ENCODE peak calls at places on chromosomes 6 and 20, in four cellular contexts. E, S, P and C are unnamed samples. For H3K4me1, the result is how much of the 10 kb centered on the place peaks cover.

GRCh38 chr6:20997143-20997792 is 463.0 kb downstream of the CDKAL1 start:
- DNase-seq in E (no peak), P (no peak), S (no peak), C (no peak)

GRCh38 chr6:168968228-168968627 is 285.4 kb downstream of the THBS2 start:
- DNase-seq in S (peak), P (peak), E (no peak), C (peak)

GRCh38 chr20:32896521-32897280 is 38.0 kb downstream of the EFCAB8 start:
- DNase-seq in S (no peak), P (no peak), E (no peak), C (no peak)

GRCh38 chr20:63947638-63948456 is 8.4 kb downstream of the UCKL1 start:
- DNase-seq in P (no peak), E (no peak), S (no peak), C (no peak)

GRCh38 chr6:16757332-16757731 is 3.9 kb downstream of the ATXN1 start:
- DNase-seq in P (no peak), S (no peak), E (no peak), C (peak)

GRCh38 chr6:111157412-111157811 is 70.1 kb downstream of the SLC16A10 start:
- DNase-seq in S (no peak), P (no peak), E (no peak), C (no peak)

GRCh38 chr20:22617160-22617559 is 32.8 kb upstream of the FOXA2 start:
- DNase-seq in P (no peak), E (peak), S (peak), C (no peak)

GRCh38 chr6:142888461-142888860 is 56.5 kb downstream of the HIVEP2 start:
- DNase-seq in S (no peak), P (no peak), E (no peak), C (no peak)

GRCh38 chr6:121823437-121823851 is 388.0 kb downstream of the GJA1 start:
- DNase-seq in P (no peak), S (no peak), E (no peak), C (peak)

GRCh38 chr6:157981132-157981394 is 600 bp upstream of the SYNJ2 start:
- DNase-seq in E (no peak), S (peak), P (peak), C (no peak)

GRCh38 chr6:35230498-35230897 is 16.7 kb downstream of the SCUBE3 start:
- DNase-seq in E (no peak), S (no peak), P (no peak), C (no peak)

GRCh38 chr6:158536084-158536890 is 23.6 kb upstream of the TMEM181 start:
- DNase-seq in P (peak), E (peak), S (peak), C (peak)

GRCh38 chr6:27250955-27251671 is 3.6 kb downstream of the PRSS16 start:
- DNase-seq in S (peak), E (peak), P (peak), C (peak)

GRCh38 chr6:17505062-17505476 is 95.0 kb upstream of the FAM8A1 start:
- DNase-seq in E (no peak), S (no peak), P (no peak), C (peak)

GRCh38 chr20:16609066-16609465 is 35.8 kb upstream of the KIF16B start:
- DNase-seq in E (no peak), P (no peak), S (no peak), C (no peak)

GRCh38 chr6:126716826-126717514 is 377.1 kb downstream of the CENPW start:
- DNase-seq in E (no peak), P (no peak), S (no peak), C (no peak)

GRCh38 chr20:3237958-3238615 is 903 bp downstream of the SLC4A11 start:
- DNase-seq in S (no peak), E (no peak), P (no peak), C (no peak)

GRCh38 chr20:51333971-51334370 is 208.5 kb downstream of the NFATC2 start:
- DNase-seq in S (no peak), P (no peak), E (no peak), C (no peak)

GRCh38 chr6:89025633-89026032 is 54.9 kb upstream of the PNRC1 start:
- DNase-seq in E (no peak), P (no peak), S (no peak), C (no peak)

GRCh38 chr6:170051229-170052172 is 239.4 kb downstream of the DLL1 start:
- DNase-seq in S (no peak), P (peak), E (peak), C (no peak)

GRCh38 chr6:72363844-72364740 is 257.8 kb upstream of the KCNQ5 start:
- DNase-seq in P (no peak), E (no peak), S (no peak), C (peak)

GRCh38 chr20:30912006-30912660 is 345.3 kb upstream of the DEFB115 start:
- DNase-seq in E (no peak), P (no peak), S (no peak), C (no peak)

GRCh38 chr6:94988701-94989100 is 588.6 kb upstream of the MANEA start:
- DNase-seq in S (no peak), E (no peak), P (no peak), C (no peak)

GRCh38 chr6:21151178-21151956 is 442.2 kb upstream of the SOX4 start:
- DNase-seq in S (no peak), E (no peak), P (no peak), C (no peak)

GRCh38 chr6:75267461-75267860 is 17.1 kb downstream of the TMEM30A start:
- DNase-seq in P (no peak), S (no peak), E (no peak), C (no peak)

GRCh38 chr20:48595495-48596475 is 232.0 kb downstream of the PREX1 start:
- DNase-seq in E (no peak), S (no peak), P (peak), C (no peak)

GRCh38 chr6:28217890-28218289 is 7.2 kb upstream of the ZSCAN9 start:
- DNase-seq in S (no peak), P (no peak), E (no peak), C (no peak)

GRCh38 chr6:107674995-107675738 is 148.9 kb downstream of the SCML4 start:
- DNase-seq in P (peak), E (peak), S (peak), C (peak)

GRCh38 chr20:8362457-8362856 is 230.4 kb downstream of the PLCB1 start:
- DNase-seq in P (no peak), S (no peak), E (no peak), C (no peak)

GRCh38 chr6:137303436-137303835 is 84.3 kb upstream of the IFNGR1 start:
- DNase-seq in P (no peak), E (no peak), S (no peak), C (no peak)

GRCh38 chr6:52102330-52102932 is 15.0 kb upstream of the PKHD1 start:
- DNase-seq in S (no peak), E (no peak), P (peak), C (peak)

GRCh38 chr6:52103661-52104060 is 16.2 kb upstream of the PKHD1 start:
- DNase-seq in P (no peak), S (no peak), E (no peak), C (no peak)

GRCh38 chr6:52106994-52107393 is 19.6 kb upstream of the PKHD1 start:
- DNase-seq in E (no peak), P (no peak), S (no peak), C (no peak)

GRCh38 chr6:52108128-52108527 is 20.7 kb upstream of the PKHD1 start:
- DNase-seq in P (no peak), S (no peak), E (no peak), C (no peak)

DNA sequence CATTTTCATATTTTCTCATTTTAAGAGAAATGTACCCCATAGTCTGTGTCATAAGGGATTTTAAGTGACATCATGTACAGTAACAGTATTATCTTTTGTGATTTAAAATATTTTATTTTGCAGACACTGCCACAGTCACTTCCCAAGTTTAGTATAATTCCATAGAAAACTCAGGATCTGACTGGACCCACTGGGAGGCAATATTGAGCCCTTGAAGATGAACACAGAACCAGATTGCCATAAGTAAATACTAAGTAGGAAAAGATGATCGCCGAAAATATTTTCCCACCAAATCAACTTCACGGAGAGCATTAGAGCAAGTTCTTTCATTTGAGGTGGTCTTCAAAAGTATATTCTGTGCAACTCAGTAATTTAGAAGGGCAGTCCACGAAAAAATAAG is 17.6 kb upstream of the PKHD1 start:
- DNase-seq in S (no peak), E (no peak), P (no peak), C (no peak)
- TF ChIP-seq CTCF in S (no peak), E (no peak), P (no peak), C (peak)

GRCh38 chr6:33426590-33427563 is 7.0 kb downstream of the SYNGAP1 start:
- DNase-seq in S (no peak), P (no peak), E (no peak), C (peak)

GRCh38 chr6:33428219-33428890 is 8.5 kb downstream of the SYNGAP1 start:
- DNase-seq in P (peak), E (no peak), S (peak), C (peak)

GRCh38 chr6:33425668-33426577 is 6.1 kb downstream of the SYNGAP1 start:
- DNase-seq in S (peak), P (peak), E (peak), C (peak)

GRCh38 chr6:33428891-33429744 is 9.3 kb downstream of the SYNGAP1 start:
- DNase-seq in E (no peak), S (no peak), P (no peak), C (no peak)

GRCh38 chr6:33427585-33428218 is 7.8 kb downstream of the SYNGAP1 start:
- DNase-seq in E (peak), S (peak), P (peak), C (peak)
- H3K4me3 ChIP-seq in E (peak), S (peak), P (peak), C (peak)

GRCh38 chr6:46940433-46941226 is 18.9 kb upstream of the ADGRF5 start:
- DNase-seq in E (no peak), P (no peak), S (no peak), C (no peak)
- H3K4me1 ChIP-seq in E (under half), P (under half), S (under half), C (under half)

DNA sequence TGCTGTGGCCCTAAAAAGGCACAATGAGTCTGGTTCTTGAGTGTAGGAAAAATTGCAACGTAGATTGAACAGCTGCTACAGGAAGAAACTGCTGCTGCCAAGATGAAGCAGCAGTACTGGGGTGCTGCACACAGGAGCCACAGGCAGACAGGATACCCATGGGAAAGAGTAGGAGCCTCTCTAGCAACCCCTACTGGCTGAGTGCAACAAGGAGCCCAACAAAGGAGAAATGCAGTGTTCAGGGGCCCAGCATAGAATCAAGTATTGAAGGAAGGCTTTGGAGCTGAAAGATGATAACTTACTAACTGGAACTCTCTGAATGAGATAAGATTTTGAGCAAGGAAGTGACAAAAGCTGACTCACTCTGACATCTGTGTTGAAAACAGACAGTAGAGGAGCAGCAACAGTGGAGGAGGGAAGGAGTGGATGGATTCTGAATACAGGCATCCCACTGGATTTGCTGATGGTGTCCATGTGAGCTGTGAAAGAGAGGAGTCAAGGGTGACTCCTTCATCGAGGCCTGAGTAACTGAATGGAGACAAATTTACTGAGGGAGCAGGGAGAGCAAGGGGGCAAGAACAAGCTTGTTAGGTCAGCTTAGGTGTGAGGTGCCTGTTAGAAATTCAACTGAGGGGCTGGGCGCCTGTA is 534.7 kb upstream of the JARID2 start:
- DNase-seq in E (no peak), S (peak), P (peak), C (peak)
- TF ChIP-seq CTCF in E (peak), S (peak), P (peak), C (peak)

GRCh38 chr20:19430641-19431307 is 218.3 kb downstream of the SLC24A3 start:
- DNase-seq in P (no peak), E (no peak), S (no peak), C (no peak)

GRCh38 chr20:19433371-19434316 is 221.2 kb downstream of the SLC24A3 start:
- DNase-seq in E (no peak), P (no peak), S (no peak), C (no peak)

GRCh38 chr20:19427913-19428800 is 215.7 kb downstream of the SLC24A3 start:
- DNase-seq in S (no peak), P (no peak), E (no peak), C (no peak)

GRCh38 chr20:19431308-19431685 is 218.9 kb downstream of the SLC24A3 start:
- DNase-seq in E (no peak), S (no peak), P (no peak), C (no peak)

DNA sequence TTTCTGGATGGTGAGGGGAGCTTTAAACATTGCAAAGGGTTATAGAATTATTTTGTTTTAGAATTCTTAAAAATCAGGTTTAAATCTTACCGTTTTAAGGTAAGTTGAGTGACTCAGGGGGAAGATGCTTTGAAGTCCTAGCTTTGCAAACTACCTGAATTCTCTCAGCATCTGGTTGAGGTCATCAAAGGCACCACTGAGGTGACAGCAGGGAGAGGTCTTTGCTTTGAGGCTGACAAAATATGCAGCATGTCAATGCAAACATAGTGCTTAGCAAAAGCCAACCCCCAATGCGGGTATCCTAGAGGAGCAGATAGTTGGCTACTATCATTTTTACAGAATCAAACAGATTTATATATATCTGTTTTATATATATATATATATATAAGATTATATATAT is 219.5 kb downstream of the SLC24A3 start:
- DNase-seq in P (no peak), E (no peak), S (no peak), C (no peak)
- H3K4me3 ChIP-seq in P (no peak), E (no peak), S (no peak), C (no peak)